ENCODE peak calls at places on chromosomes 3 and 15, in nine cellular contexts. One of them, this sample, is unnamed.

GRCh38 chr3:20576228-20576627 is 390.2 kb upstream of the SGO1 start:
- DNase-seq in PC-3: no peak
- DNase-seq in transverse colon: no peak
- DNase-seq in endothelial cell: no peak
- DNase-seq in fibroblast of mammary gland: peak
- DNase-seq in fibroblast of pulmonary artery: no peak
- DNase-seq in Panc1: no peak
- DNase-seq in epithelial cell of esophagus: no peak
- DNase-seq in A549: no peak
- DNase-seq in this sample: no peak

GRCh38 chr15:67107014-67107812 is 41.8 kb downstream of the SMAD3 start:
- DNase-seq in transverse colon: peak
- DNase-seq in A549: peak
- DNase-seq in fibroblast of pulmonary artery: peak
- DNase-seq in fibroblast of mammary gland: peak
- DNase-seq in PC-3: peak
- DNase-seq in endothelial cell: no peak
- DNase-seq in epithelial cell of esophagus: peak
- DNase-seq in Panc1: peak
- DNase-seq in this sample: peak

GRCh38 chr15:64460737-64461576 is 579 bp downstream of the ZNF609 start:
- DNase-seq in endothelial cell: peak
- DNase-seq in PC-3: peak
- DNase-seq in fibroblast of pulmonary artery: peak
- DNase-seq in A549: peak
- DNase-seq in Panc1: peak
- DNase-seq in epithelial cell of esophagus: no peak
- DNase-seq in transverse colon: peak
- DNase-seq in fibroblast of mammary gland: peak
- DNase-seq in this sample: peak

GRCh38 chr15:60933914-60934885 is 294.9 kb downstream of the RORA start:
- DNase-seq in epithelial cell of esophagus: peak
- DNase-seq in fibroblast of pulmonary artery: no peak
- DNase-seq in Panc1: no peak
- DNase-seq in fibroblast of mammary gland: no peak
- DNase-seq in PC-3: no peak
- DNase-seq in endothelial cell: no peak
- DNase-seq in A549: no peak
- DNase-seq in transverse colon: no peak
- DNase-seq in this sample: no peak

GRCh38 chr3:13111874-13112520 is 38.8 kb upstream of the IQSEC1 start:
- DNase-seq in epithelial cell of esophagus: no peak
- DNase-seq in A549: no peak
- DNase-seq in endothelial cell: no peak
- DNase-seq in fibroblast of mammary gland: no peak
- DNase-seq in fibroblast of pulmonary artery: no peak
- DNase-seq in transverse colon: peak
- DNase-seq in Panc1: no peak
- DNase-seq in PC-3: peak
- DNase-seq in this sample: peak

GRCh38 chr3:193080821-193081220 is 160.2 kb upstream of the PLAAT1 start:
- DNase-seq in endothelial cell: no peak
- DNase-seq in transverse colon: no peak
- DNase-seq in A549: no peak
- DNase-seq in PC-3: no peak
- DNase-seq in epithelial cell of esophagus: no peak
- DNase-seq in fibroblast of mammary gland: no peak
- DNase-seq in Panc1: no peak
- DNase-seq in fibroblast of pulmonary artery: no peak
- DNase-seq in this sample: no peak

GRCh38 chr15:93152951-93153350 is 63.9 kb upstream of the RGMA start:
- DNase-seq in endothelial cell: no peak
- DNase-seq in fibroblast of mammary gland: peak
- DNase-seq in Panc1: no peak
- DNase-seq in transverse colon: peak
- DNase-seq in A549: no peak
- DNase-seq in epithelial cell of esophagus: no peak
- DNase-seq in fibroblast of pulmonary artery: peak
- DNase-seq in PC-3: no peak
- DNase-seq in this sample: no peak

GRCh38 chr3:65963787-65964707 is 74.7 kb downstream of the MAGI1 start:
- DNase-seq in fibroblast of mammary gland: peak
- DNase-seq in PC-3: peak
- DNase-seq in A549: peak
- DNase-seq in transverse colon: no peak
- DNase-seq in endothelial cell: no peak
- DNase-seq in fibroblast of pulmonary artery: peak
- DNase-seq in epithelial cell of esophagus: peak
- DNase-seq in Panc1: peak
- DNase-seq in this sample: peak

GRCh38 chr15:68383161-68384074 is 48.5 kb downstream of the ITGA11 start:
- DNase-seq in A549: peak
- DNase-seq in Panc1: no peak
- DNase-seq in fibroblast of mammary gland: peak
- DNase-seq in epithelial cell of esophagus: peak
- DNase-seq in fibroblast of pulmonary artery: peak
- DNase-seq in PC-3: peak
- DNase-seq in endothelial cell: peak
- DNase-seq in transverse colon: peak
- DNase-seq in this sample: peak

GRCh38 chr15:39747326-39747725 is 35.3 kb downstream of the FSIP1 start:
- DNase-seq in fibroblast of pulmonary artery: peak
- DNase-seq in transverse colon: no peak
- DNase-seq in A549: no peak
- DNase-seq in endothelial cell: no peak
- DNase-seq in Panc1: no peak
- DNase-seq in fibroblast of mammary gland: peak
- DNase-seq in epithelial cell of esophagus: peak
- DNase-seq in PC-3: peak
- DNase-seq in this sample: peak

GRCh38 chr3:66208189-66208588 is 12.6 kb upstream of the SLC25A26 start:
- DNase-seq in fibroblast of pulmonary artery: no peak
- DNase-seq in transverse colon: no peak
- DNase-seq in PC-3: no peak
- DNase-seq in epithelial cell of esophagus: no peak
- DNase-seq in A549: no peak
- DNase-seq in endothelial cell: no peak
- DNase-seq in fibroblast of mammary gland: no peak
- DNase-seq in Panc1: no peak
- DNase-seq in this sample: no peak

GRCh38 chr15:75024102-75024636 is 779 bp downstream of the PPCDC start:
- DNase-seq in Panc1: no peak
- DNase-seq in transverse colon: no peak
- DNase-seq in epithelial cell of esophagus: peak
- DNase-seq in PC-3: peak
- DNase-seq in fibroblast of mammary gland: peak
- DNase-seq in fibroblast of pulmonary artery: peak
- DNase-seq in endothelial cell: no peak
- DNase-seq in A549: peak
- DNase-seq in this sample: no peak

GRCh38 chr3:23743141-23743784 is 62.5 kb upstream of the UBE2E1 start:
- DNase-seq in A549: no peak
- DNase-seq in fibroblast of pulmonary artery: no peak
- DNase-seq in endothelial cell: peak
- DNase-seq in transverse colon: no peak
- DNase-seq in epithelial cell of esophagus: no peak
- DNase-seq in Panc1: no peak
- DNase-seq in fibroblast of mammary gland: no peak
- DNase-seq in PC-3: peak
- DNase-seq in this sample: no peak

GRCh38 chr15:25661898-25662297 is 201.2 kb downstream of the ATP10A start:
- DNase-seq in endothelial cell: no peak
- DNase-seq in Panc1: no peak
- DNase-seq in transverse colon: no peak
- DNase-seq in fibroblast of mammary gland: no peak
- DNase-seq in fibroblast of pulmonary artery: no peak
- DNase-seq in A549: no peak
- DNase-seq in epithelial cell of esophagus: no peak
- DNase-seq in PC-3: no peak
- DNase-seq in this sample: peak
- TF ChIP-seq CTCF in endothelial cell: no peak
- TF ChIP-seq CTCF in Panc1: no peak
- TF ChIP-seq CTCF in transverse colon: no peak
- TF ChIP-seq CTCF in fibroblast of mammary gland: no peak
- TF ChIP-seq CTCF in fibroblast of pulmonary artery: no peak
- TF ChIP-seq CTCF in A549: no peak
- TF ChIP-seq CTCF in epithelial cell of esophagus: peak
- TF ChIP-seq CTCF in PC-3: no peak
- TF ChIP-seq CTCF in this sample: no peak

DNA sequence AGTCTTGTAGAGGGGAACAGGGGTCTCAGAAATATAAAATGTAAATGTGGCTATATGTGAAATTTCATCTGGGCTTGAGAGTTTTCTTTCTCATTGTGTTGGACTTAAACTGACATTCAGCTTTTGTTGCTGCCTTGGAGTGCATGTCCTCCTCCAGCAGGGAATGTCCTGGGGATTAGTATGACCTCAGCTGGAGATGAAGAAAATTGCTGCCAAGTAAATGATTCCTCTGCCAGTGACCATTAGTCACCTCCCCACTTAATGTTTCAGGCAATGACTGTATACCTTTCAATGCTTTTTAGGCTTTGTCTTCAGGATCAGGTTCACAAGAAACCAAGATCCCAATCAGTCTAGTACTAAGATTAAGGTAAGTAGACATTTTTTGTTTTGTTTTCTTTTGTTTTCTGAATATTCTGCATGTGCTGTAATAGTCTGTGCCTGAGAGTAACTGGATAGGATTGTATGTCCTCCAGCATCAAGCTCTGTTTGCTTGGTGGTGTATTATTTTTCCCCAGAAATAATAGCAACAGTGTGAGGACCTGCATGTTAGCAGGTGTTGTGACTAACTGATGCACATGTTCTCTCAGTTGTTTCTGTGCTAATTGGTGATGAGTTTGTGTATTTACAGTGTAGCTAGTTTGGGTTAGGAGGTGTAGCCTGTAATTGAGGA is 18.1 kb upstream of the SLC22A13 start:
- DNase-seq in epithelial cell of esophagus: peak
- DNase-seq in transverse colon: no peak
- DNase-seq in fibroblast of pulmonary artery: peak
- DNase-seq in PC-3: peak
- DNase-seq in Panc1: peak
- DNase-seq in fibroblast of mammary gland: peak
- DNase-seq in endothelial cell: no peak
- DNase-seq in A549: peak
- DNase-seq in this sample: peak
- TF ChIP-seq CTCF in epithelial cell of esophagus: peak
- TF ChIP-seq CTCF in transverse colon: no peak
- TF ChIP-seq CTCF in fibroblast of pulmonary artery: peak
- TF ChIP-seq CTCF in PC-3: peak
- TF ChIP-seq CTCF in Panc1: peak
- TF ChIP-seq CTCF in fibroblast of mammary gland: peak
- TF ChIP-seq CTCF in endothelial cell: no peak
- TF ChIP-seq CTCF in A549: peak
- TF ChIP-seq CTCF in this sample: peak

GRCh38 chr3:46544771-46545503 is 21.2 kb downstream of the LRRC2 start:
- DNase-seq in transverse colon: no peak
- DNase-seq in fibroblast of mammary gland: no peak
- DNase-seq in PC-3: peak
- DNase-seq in endothelial cell: no peak
- DNase-seq in fibroblast of pulmonary artery: no peak
- DNase-seq in epithelial cell of esophagus: peak
- DNase-seq in A549: no peak
- DNase-seq in Panc1: no peak
- DNase-seq in this sample: no peak
- TF ChIP-seq CTCF in transverse colon: no peak
- TF ChIP-seq CTCF in fibroblast of mammary gland: no peak
- TF ChIP-seq CTCF in PC-3: no peak
- TF ChIP-seq CTCF in endothelial cell: no peak
- TF ChIP-seq CTCF in fibroblast of pulmonary artery: no peak
- TF ChIP-seq CTCF in epithelial cell of esophagus: no peak
- TF ChIP-seq CTCF in A549: no peak
- TF ChIP-seq CTCF in Panc1: no peak
- TF ChIP-seq CTCF in this sample: no peak

DNA sequence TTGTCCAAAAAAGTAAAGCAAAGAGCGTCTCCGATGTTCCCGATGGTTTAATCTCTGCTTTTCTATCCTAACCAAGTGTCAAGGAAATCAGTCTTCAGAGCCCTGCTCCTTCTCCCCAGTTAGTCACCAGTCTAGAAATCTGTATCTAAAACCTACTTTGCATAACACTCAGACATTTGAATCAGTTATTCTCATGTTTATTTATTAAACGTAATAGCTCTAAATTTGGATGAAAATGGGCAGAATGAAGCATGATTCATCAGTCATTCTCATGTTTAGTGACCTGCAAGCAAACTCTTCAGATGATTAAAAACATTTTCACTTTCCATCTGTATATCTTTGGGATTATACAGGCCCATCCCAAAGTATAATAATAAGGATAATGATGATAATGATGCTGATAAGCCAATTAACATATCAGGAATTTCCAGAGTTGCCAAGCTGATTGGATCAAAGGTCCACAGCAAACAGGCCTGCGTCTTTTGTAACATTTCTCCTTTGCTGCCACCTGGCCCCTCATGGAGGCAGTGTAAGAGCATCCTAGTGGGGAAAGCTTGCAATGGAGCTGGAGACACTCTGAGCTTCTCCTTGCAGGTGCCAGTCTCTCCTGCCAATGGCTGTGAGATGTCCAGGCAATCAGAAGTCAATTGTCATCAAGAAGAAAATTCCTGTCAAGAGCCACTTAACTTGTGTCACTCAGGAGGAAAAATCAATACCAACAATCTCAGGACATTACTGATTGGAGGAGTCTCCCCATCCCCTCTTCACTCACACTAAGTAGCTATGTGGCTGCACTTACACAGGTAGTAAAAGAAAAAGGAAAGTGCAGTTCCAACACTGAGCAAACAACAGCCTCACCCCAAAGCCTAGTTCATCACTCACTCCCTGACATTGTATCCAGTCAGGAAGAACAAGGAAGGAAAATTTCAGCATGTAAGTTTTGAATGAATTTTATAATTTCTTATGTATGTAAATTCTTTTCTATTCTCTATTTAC is 273.7 kb downstream of the IGSF11 start:
- DNase-seq in fibroblast of pulmonary artery: no peak
- DNase-seq in endothelial cell: no peak
- DNase-seq in PC-3: no peak
- DNase-seq in A549: no peak
- DNase-seq in transverse colon: no peak
- DNase-seq in Panc1: no peak
- DNase-seq in epithelial cell of esophagus: no peak
- DNase-seq in fibroblast of mammary gland: no peak
- DNase-seq in this sample: peak
- TF ChIP-seq CTCF in fibroblast of pulmonary artery: no peak
- TF ChIP-seq CTCF in endothelial cell: no peak
- TF ChIP-seq CTCF in PC-3: peak
- TF ChIP-seq CTCF in A549: no peak
- TF ChIP-seq CTCF in transverse colon: no peak
- TF ChIP-seq CTCF in Panc1: no peak
- TF ChIP-seq CTCF in epithelial cell of esophagus: no peak
- TF ChIP-seq CTCF in fibroblast of mammary gland: no peak
- TF ChIP-seq CTCF in this sample: no peak